ENCODE peak calls at places on chromosomes 12 and 14, in seven cellular contexts. R is ovary, M is AG04450, C is substantia nigra, N is right lobe of liver, K is DND-41, O is transverse colon. Z is an unnamed sample.
A peak's percentile ranks its signal among the peaks of the same experiment; 100 is the strongest.

GRCh38 chr12:6292606-6293005 is 17.9 kb upstream of the PLEKHG6 start:
- DNase-seq in C (no peak), K (no peak), M (no peak), N (no peak), R (no peak), O (no peak), Z (no peak)

GRCh38 chr12:6218526-6218925 is 18.3 kb downstream of the CD9 start:
- DNase-seq in M (no peak), C (no peak), R (no peak), N (no peak), O (no peak), K (no peak), Z (peak; percentile 55)

GRCh38 chr12:4355843-4356327 is 23.6 kb downstream of the FGF23 start:
- DNase-seq in N (no peak), K (peak; percentile 50), M (no peak), O (peak; percentile 24), C (no peak), R (no peak), Z (peak; percentile 49)

GRCh38 chr14:45065540-45065939 is 18.4 kb upstream of the PRPF39 start:
- DNase-seq in K (no peak), O (no peak), M (no peak), C (no peak), N (no peak), R (no peak), Z (no peak)

GRCh38 chr12:56029166-56029519 is 8.3 kb downstream of the IKZF4 start:
- DNase-seq in M (no peak), K (no peak), O (no peak), C (no peak), R (peak; percentile 61), N (no peak), Z (no peak)

GRCh38 chr12:38152816-38153736 is 163.5 kb upstream of the ALG10B start:
- DNase-seq in N (no peak), C (no peak), K (no peak), R (no peak), O (no peak), M (no peak), Z (no peak)

GRCh38 chr12:22190-22529 is 44.4 kb upstream of the IQSEC3 start:
- DNase-seq in M (no peak), R (no peak), C (no peak), K (no peak), O (no peak), N (peak; percentile 14), Z (no peak)

GRCh38 chr12:6070472-6071257 is 53.8 kb downstream of the VWF start:
- DNase-seq in M (no peak), O (no peak), R (no peak), N (peak; percentile 85), K (no peak), C (no peak), Z (peak; percentile 35)

GRCh38 chr14:95313707-95314106 is 6.0 kb downstream of the CLMN start:
- DNase-seq in C (no peak), M (no peak), K (no peak), R (peak; percentile 45), O (peak; percentile 77), N (peak; percentile 93), Z (no peak)

GRCh38 chr14:71698027-71698426 is 234.2 kb upstream of the RGS6 start:
- DNase-seq in C (no peak), N (no peak), R (no peak), M (no peak), K (peak; percentile 65), O (no peak), Z (no peak)

DNA sequence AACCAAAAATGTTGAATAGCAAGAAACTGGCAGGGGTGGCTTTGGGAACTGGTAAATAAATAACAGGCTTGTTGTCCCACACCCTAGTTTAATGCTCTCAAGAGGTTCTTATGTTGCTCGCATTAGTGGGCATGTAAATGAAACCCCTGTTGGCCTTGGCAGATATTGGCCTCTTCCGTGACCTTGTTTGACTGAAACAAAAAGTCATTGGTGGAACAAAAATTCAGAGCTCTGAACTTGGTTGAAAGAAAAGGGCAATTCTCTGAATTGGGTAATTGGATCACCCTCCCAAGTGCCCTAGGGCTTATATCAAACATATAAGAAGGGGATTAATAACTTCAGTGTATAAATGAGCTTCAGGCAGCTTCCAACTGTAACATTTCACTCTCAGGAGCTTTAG is 426.2 kb downstream of the ZFP36L1 start:
- DNase-seq in R (no peak), N (no peak), C (no peak), M (no peak), O (no peak), K (no peak), Z (no peak)
- H3K27ac ChIP-seq in R (no peak overlapping the region), N (no peak overlapping the region), C (no peak overlapping the region), M (no peak overlapping the region), O (peak overlapping the region; percentile 38), K (no peak overlapping the region), Z (no peak overlapping the region)

GRCh38 chr12:110269622-110270124 is 11.4 kb upstream of the ATP2A2 start:
- DNase-seq in R (no peak), C (no peak), O (no peak), N (no peak), M (peak; percentile 69), K (no peak), Z (no peak)

GRCh38 chr12:110271015-110271414 is 10.0 kb upstream of the ATP2A2 start:
- DNase-seq in M (no peak), R (no peak), C (no peak), O (no peak), N (no peak), K (no peak), Z (no peak)

GRCh38 chr12:110266980-110267620 is 13.9 kb upstream of the ATP2A2 start:
- DNase-seq in O (no peak), C (no peak), N (no peak), M (no peak), K (no peak), R (peak; percentile 59), Z (no peak)

GRCh38 chr12:110266381-110266909 is 14.6 kb upstream of the ATP2A2 start:
- DNase-seq in R (no peak), C (no peak), O (no peak), N (no peak), M (no peak), K (no peak), Z (no peak)

DNA sequence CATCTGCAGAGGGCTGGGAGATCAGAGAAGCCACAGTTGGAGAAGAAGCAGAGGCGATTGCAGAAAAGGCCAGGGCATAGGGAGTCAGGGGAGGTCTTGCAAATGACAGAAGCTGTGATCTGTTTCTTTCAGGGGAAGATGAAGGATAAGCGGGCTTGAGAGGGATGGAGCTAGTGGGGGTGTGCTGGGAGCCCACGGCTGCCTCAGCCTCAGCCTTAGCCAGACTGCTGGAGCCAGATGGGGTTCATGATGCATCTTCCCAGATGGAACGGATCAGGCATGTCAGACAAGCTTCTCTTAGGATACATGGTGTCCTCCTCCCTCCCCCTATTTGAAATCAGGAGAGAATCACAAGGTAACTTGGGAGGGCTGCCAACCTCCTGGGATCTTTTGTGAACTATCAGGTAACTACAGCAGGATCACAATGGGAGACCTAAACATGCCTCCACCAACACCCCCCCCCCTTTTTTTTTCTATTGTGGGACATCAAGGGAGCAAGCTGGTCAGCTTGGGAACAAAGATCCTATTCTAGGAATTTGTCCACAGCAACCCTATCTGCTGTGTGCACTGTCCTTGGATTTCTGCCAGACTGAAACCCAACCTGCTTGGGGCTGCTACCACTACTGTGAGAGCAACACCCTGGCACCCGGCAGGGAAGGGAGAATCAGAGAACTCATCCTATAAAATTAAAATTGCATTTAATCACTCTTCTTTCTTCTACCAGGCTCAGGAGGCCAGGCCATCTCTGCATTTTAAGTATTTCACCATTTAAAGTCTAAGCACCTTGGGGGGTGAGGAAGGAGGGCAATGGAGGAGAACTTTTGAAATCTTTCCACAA is 10.7 kb upstream of the ATP2A2 start:
- DNase-seq in K (no peak), C (no peak), O (no peak), N (no peak), M (peak; percentile 42), R (peak; percentile 51), Z (no peak)
- H3K27ac ChIP-seq in K (no peak overlapping the region), C (peak overlapping the region; percentile 22), O (peak overlapping the region; percentile 62), N (no peak overlapping the region), M (peak overlapping the region; percentile 87), R (no peak overlapping the region), Z (no peak overlapping the region)

GRCh38 chr14:101903111-101903561 is 61.2 kb upstream of the DYNC1H1 start:
- DNase-seq in K (no peak), M (no peak), R (no peak), N (no peak), C (no peak), O (no peak), Z (no peak)
- H3K27ac ChIP-seq in K (no peak overlapping the region), M (no peak overlapping the region), R (no peak overlapping the region), N (no peak overlapping the region), C (no peak overlapping the region), O (no peak overlapping the region), Z (no peak overlapping the region)

DNA sequence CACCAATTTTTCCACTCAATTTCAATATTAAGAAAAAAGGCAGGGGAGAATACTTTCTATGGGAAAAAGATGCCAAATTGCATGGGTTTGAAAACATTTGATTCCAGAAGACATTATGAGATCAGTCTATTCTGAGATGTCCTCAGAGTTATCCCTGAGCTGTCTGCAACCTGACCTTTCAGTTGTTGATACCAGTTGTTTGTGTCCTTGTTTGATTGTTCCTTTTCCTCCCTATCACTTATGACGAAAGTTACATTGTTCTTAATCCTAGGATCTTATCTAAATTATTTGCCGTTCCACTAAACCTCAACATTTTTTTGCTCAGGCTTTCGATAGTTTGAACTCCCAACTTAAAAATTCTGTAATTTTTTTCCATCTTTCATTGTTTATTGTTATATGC is 336.3 kb upstream of the NOVA1 start:
- DNase-seq in C (no peak), K (no peak), M (no peak), O (no peak), R (no peak), N (no peak), Z (no peak)
- H3K27ac ChIP-seq in C (no peak overlapping the region), K (no peak overlapping the region), M (no peak overlapping the region), O (no peak overlapping the region), R (no peak overlapping the region), N (no peak overlapping the region), Z (no peak overlapping the region)

Z was measured in MM.1S.